ENCODE peak calls at places on chromosomes 5 and 9, in ten cellular contexts. One of them, this sample, is unnamed.

GRCh38 chr9:38526571-38526970 is 93.8 kb downstream of the ANKRD18A start:
- DNase-seq in stimulated activated CD4-positive, alpha-beta T cell treated with anti-CD3 and anti-CD28 coated beads, Interleukin-15, amount 100 ng/mL, for 24 hours: no peak
- DNase-seq in activated CD4-positive, alpha-beta T cell treated with anti-CD3 and anti-CD28 coated beads, Interleukin-2, amount 50 U/mL, for 48 hours: no peak
- DNase-seq in fibroblast of the conjunctiva: no peak
- DNase-seq in ACHN: no peak
- DNase-seq in uterus: no peak
- DNase-seq in thyroid gland: no peak
- DNase-seq in T1000: no peak
- DNase-seq in A549: no peak
- DNase-seq in GM12891: no peak
- DNase-seq in this sample: no peak

GRCh38 chr5:126917918-126918623 is 112.3 kb downstream of the MARCHF3 start:
- DNase-seq in stimulated activated CD4-positive, alpha-beta T cell treated with anti-CD3 and anti-CD28 coated beads, Interleukin-15, amount 100 ng/mL, for 24 hours: no peak
- DNase-seq in activated CD4-positive, alpha-beta T cell treated with anti-CD3 and anti-CD28 coated beads, Interleukin-2, amount 50 U/mL, for 48 hours: no peak
- DNase-seq in fibroblast of the conjunctiva: no peak
- DNase-seq in ACHN: no peak
- DNase-seq in uterus: no peak
- DNase-seq in thyroid gland: no peak
- DNase-seq in T1000: no peak
- DNase-seq in A549: peak; percentile 27
- DNase-seq in GM12891: no peak
- DNase-seq in this sample: peak; percentile 82

GRCh38 chr9:125690679-125691078 is 16.3 kb downstream of the MAPKAP1 start:
- DNase-seq in stimulated activated CD4-positive, alpha-beta T cell treated with anti-CD3 and anti-CD28 coated beads, Interleukin-15, amount 100 ng/mL, for 24 hours: no peak
- DNase-seq in activated CD4-positive, alpha-beta T cell treated with anti-CD3 and anti-CD28 coated beads, Interleukin-2, amount 50 U/mL, for 48 hours: no peak
- DNase-seq in fibroblast of the conjunctiva: no peak
- DNase-seq in ACHN: no peak
- DNase-seq in uterus: no peak
- DNase-seq in thyroid gland: no peak
- DNase-seq in T1000: no peak
- DNase-seq in A549: no peak
- DNase-seq in GM12891: no peak
- DNase-seq in this sample: no peak

GRCh38 chr5:1079486-1079885 is 32.4 kb downstream of the SLC12A7 start:
- DNase-seq in stimulated activated CD4-positive, alpha-beta T cell treated with anti-CD3 and anti-CD28 coated beads, Interleukin-15, amount 100 ng/mL, for 24 hours: no peak
- DNase-seq in activated CD4-positive, alpha-beta T cell treated with anti-CD3 and anti-CD28 coated beads, Interleukin-2, amount 50 U/mL, for 48 hours: no peak
- DNase-seq in fibroblast of the conjunctiva: no peak
- DNase-seq in ACHN: no peak
- DNase-seq in uterus: no peak
- DNase-seq in thyroid gland: no peak
- DNase-seq in T1000: no peak
- DNase-seq in A549: no peak
- DNase-seq in GM12891: no peak
- DNase-seq in this sample: no peak

GRCh38 chr9:136311433-136312375 is 7.8 kb upstream of the CCDC187 start:
- DNase-seq in stimulated activated CD4-positive, alpha-beta T cell treated with anti-CD3 and anti-CD28 coated beads, Interleukin-15, amount 100 ng/mL, for 24 hours: peak; percentile 31
- DNase-seq in activated CD4-positive, alpha-beta T cell treated with anti-CD3 and anti-CD28 coated beads, Interleukin-2, amount 50 U/mL, for 48 hours: peak; percentile 16
- DNase-seq in fibroblast of the conjunctiva: no peak
- DNase-seq in ACHN: no peak
- DNase-seq in uterus: no peak
- DNase-seq in thyroid gland: peak; percentile 84
- DNase-seq in T1000: no peak
- DNase-seq in A549: no peak
- DNase-seq in GM12891: peak; percentile 68
- DNase-seq in this sample: no peak

GRCh38 chr9:116633444-116633843 is 53.7 kb upstream of the TRIM32 start:
- DNase-seq in stimulated activated CD4-positive, alpha-beta T cell treated with anti-CD3 and anti-CD28 coated beads, Interleukin-15, amount 100 ng/mL, for 24 hours: no peak
- DNase-seq in activated CD4-positive, alpha-beta T cell treated with anti-CD3 and anti-CD28 coated beads, Interleukin-2, amount 50 U/mL, for 48 hours: no peak
- DNase-seq in fibroblast of the conjunctiva: no peak
- DNase-seq in ACHN: no peak
- DNase-seq in uterus: no peak
- DNase-seq in thyroid gland: no peak
- DNase-seq in T1000: no peak
- DNase-seq in A549: no peak
- DNase-seq in GM12891: no peak
- DNase-seq in this sample: no peak

GRCh38 chr5:137666109-137666850 is 69.6 kb downstream of the KLHL3 start:
- DNase-seq in stimulated activated CD4-positive, alpha-beta T cell treated with anti-CD3 and anti-CD28 coated beads, Interleukin-15, amount 100 ng/mL, for 24 hours: peak; percentile 38
- DNase-seq in activated CD4-positive, alpha-beta T cell treated with anti-CD3 and anti-CD28 coated beads, Interleukin-2, amount 50 U/mL, for 48 hours: peak; percentile 51
- DNase-seq in fibroblast of the conjunctiva: no peak
- DNase-seq in ACHN: no peak
- DNase-seq in uterus: no peak
- DNase-seq in thyroid gland: peak; percentile 50
- DNase-seq in T1000: no peak
- DNase-seq in A549: no peak
- DNase-seq in GM12891: peak; percentile 43
- DNase-seq in this sample: no peak

GRCh38 chr5:57816108-57816507 is 333.5 kb upstream of the ACTBL2 start:
- DNase-seq in stimulated activated CD4-positive, alpha-beta T cell treated with anti-CD3 and anti-CD28 coated beads, Interleukin-15, amount 100 ng/mL, for 24 hours: no peak
- DNase-seq in activated CD4-positive, alpha-beta T cell treated with anti-CD3 and anti-CD28 coated beads, Interleukin-2, amount 50 U/mL, for 48 hours: no peak
- DNase-seq in fibroblast of the conjunctiva: peak; percentile 88
- DNase-seq in ACHN: peak; percentile 97
- DNase-seq in uterus: no peak
- DNase-seq in thyroid gland: no peak
- DNase-seq in T1000: peak; percentile 56
- DNase-seq in A549: peak; percentile 49
- DNase-seq in GM12891: no peak
- DNase-seq in this sample: peak; percentile 53

This sample was measured in lung microvascular endothelial cell.